ENCODE peak calls at places on chromosome 21, in five cellular contexts. One of them, this sample, is unnamed.

GRCh38 chr21:34008618-34009017 is 64.8 kb upstream of the MRPS6 start:
- DNase-seq in endodermal cell: no peak
- DNase-seq in heart left ventricle: no peak
- DNase-seq in esophagus squamous epithelium: no peak
- DNase-seq in astrocyte of the spinal cord: peak
- DNase-seq in this sample: peak

GRCh38 chr21:36454706-36455105 is 25.2 kb downstream of the CLDN14 start:
- DNase-seq in endodermal cell: no peak
- DNase-seq in heart left ventricle: no peak
- DNase-seq in esophagus squamous epithelium: no peak
- DNase-seq in astrocyte of the spinal cord: no peak
- DNase-seq in this sample: peak

GRCh38 chr21:45640888-45641479 is 2.5 kb upstream of the PCBP3 start:
- DNase-seq in endodermal cell: peak
- DNase-seq in heart left ventricle: no peak
- DNase-seq in esophagus squamous epithelium: no peak
- DNase-seq in astrocyte of the spinal cord: peak
- DNase-seq in this sample: peak

GRCh38 chr21:37904879-37905278 is 11.4 kb downstream of the KCNJ6 start:
- DNase-seq in endodermal cell: no peak
- DNase-seq in heart left ventricle: peak
- DNase-seq in esophagus squamous epithelium: no peak
- DNase-seq in astrocyte of the spinal cord: no peak
- DNase-seq in this sample: no peak

GRCh38 chr21:36560933-36561575 is 81.1 kb upstream of the CLDN14 start:
- DNase-seq in endodermal cell: no peak
- DNase-seq in heart left ventricle: no peak
- DNase-seq in esophagus squamous epithelium: no peak
- DNase-seq in astrocyte of the spinal cord: no peak
- DNase-seq in this sample: no peak

GRCh38 chr21:43847301-43847700 is 17.7 kb upstream of the AGPAT3 start:
- DNase-seq in endodermal cell: no peak
- DNase-seq in heart left ventricle: no peak
- DNase-seq in esophagus squamous epithelium: no peak
- DNase-seq in astrocyte of the spinal cord: no peak
- DNase-seq in this sample: no peak

GRCh38 chr21:44436958-44437357 is 18.4 kb upstream of the LRRC3 start:
- DNase-seq in endodermal cell: peak
- DNase-seq in heart left ventricle: no peak
- DNase-seq in esophagus squamous epithelium: no peak
- DNase-seq in astrocyte of the spinal cord: no peak
- DNase-seq in this sample: no peak

GRCh38 chr21:17660862-17661261 is 48.2 kb upstream of the BTG3 start:
- DNase-seq in endodermal cell: no peak
- DNase-seq in heart left ventricle: no peak
- DNase-seq in esophagus squamous epithelium: no peak
- DNase-seq in astrocyte of the spinal cord: no peak
- DNase-seq in this sample: no peak

GRCh38 chr21:36190736-36191135 is 34.1 kb downstream of the DOP1B start:
- DNase-seq in endodermal cell: no peak
- DNase-seq in heart left ventricle: no peak
- DNase-seq in esophagus squamous epithelium: no peak
- DNase-seq in astrocyte of the spinal cord: no peak
- DNase-seq in this sample: no peak

GRCh38 chr21:41289431-41289830 is 27.2 kb upstream of the FAM3B start:
- DNase-seq in endodermal cell: peak
- DNase-seq in heart left ventricle: no peak
- DNase-seq in esophagus squamous epithelium: no peak
- DNase-seq in astrocyte of the spinal cord: no peak
- DNase-seq in this sample: no peak

GRCh38 chr21:35399002-35399401 is 349.9 kb upstream of the RUNX1 start:
- DNase-seq in endodermal cell: no peak
- DNase-seq in heart left ventricle: no peak
- DNase-seq in esophagus squamous epithelium: no peak
- DNase-seq in astrocyte of the spinal cord: peak
- DNase-seq in this sample: no peak

GRCh38 chr21:24023402-24023801 is 1583.9 kb downstream of the MRPL39 start:
- DNase-seq in endodermal cell: no peak
- DNase-seq in heart left ventricle: no peak
- DNase-seq in esophagus squamous epithelium: no peak
- DNase-seq in astrocyte of the spinal cord: peak
- DNase-seq in this sample: no peak

GRCh38 chr21:33984021-33984481 is 68.4 kb upstream of the ATP5PO start:
- DNase-seq in endodermal cell: no peak
- DNase-seq in heart left ventricle: no peak
- DNase-seq in esophagus squamous epithelium: no peak
- DNase-seq in astrocyte of the spinal cord: no peak
- DNase-seq in this sample: no peak

GRCh38 chr21:26117324-26117971 is 53.1 kb downstream of the APP start:
- DNase-seq in endodermal cell: no peak
- DNase-seq in heart left ventricle: no peak
- DNase-seq in esophagus squamous epithelium: no peak
- DNase-seq in astrocyte of the spinal cord: no peak
- DNase-seq in this sample: no peak

GRCh38 chr21:34640858-34641257 is 25.9 kb upstream of the RCAN1 start:
- DNase-seq in endodermal cell: no peak
- DNase-seq in heart left ventricle: no peak
- DNase-seq in esophagus squamous epithelium: no peak
- DNase-seq in astrocyte of the spinal cord: peak
- DNase-seq in this sample: peak

GRCh38 chr21:15823486-15824150 is 93.8 kb downstream of the USP25 start:
- DNase-seq in endodermal cell: no peak
- DNase-seq in heart left ventricle: no peak
- DNase-seq in esophagus squamous epithelium: no peak
- DNase-seq in astrocyte of the spinal cord: no peak
- DNase-seq in this sample: no peak

GRCh38 chr21:46500224-46500861 is 41.7 kb downstream of the DIP2A start:
- DNase-seq in endodermal cell: no peak
- DNase-seq in heart left ventricle: no peak
- DNase-seq in esophagus squamous epithelium: no peak
- DNase-seq in astrocyte of the spinal cord: peak
- DNase-seq in this sample: peak

GRCh38 chr21:46055863-46056281 is 42.0 kb upstream of the COL6A2 start:
- DNase-seq in endodermal cell: peak
- DNase-seq in heart left ventricle: no peak
- DNase-seq in esophagus squamous epithelium: no peak
- DNase-seq in astrocyte of the spinal cord: no peak
- DNase-seq in this sample: peak

GRCh38 chr21:26835714-26836265 is 9.4 kb downstream of the ADAMTS1 start:
- DNase-seq in endodermal cell: no peak
- DNase-seq in heart left ventricle: no peak
- DNase-seq in esophagus squamous epithelium: no peak
- DNase-seq in astrocyte of the spinal cord: no peak
- DNase-seq in this sample: no peak

GRCh38 chr21:16476056-16476850 is 746.5 kb downstream of the USP25 start:
- DNase-seq in endodermal cell: no peak
- DNase-seq in heart left ventricle: no peak
- DNase-seq in esophagus squamous epithelium: no peak
- DNase-seq in astrocyte of the spinal cord: peak
- DNase-seq in this sample: peak

DNA sequence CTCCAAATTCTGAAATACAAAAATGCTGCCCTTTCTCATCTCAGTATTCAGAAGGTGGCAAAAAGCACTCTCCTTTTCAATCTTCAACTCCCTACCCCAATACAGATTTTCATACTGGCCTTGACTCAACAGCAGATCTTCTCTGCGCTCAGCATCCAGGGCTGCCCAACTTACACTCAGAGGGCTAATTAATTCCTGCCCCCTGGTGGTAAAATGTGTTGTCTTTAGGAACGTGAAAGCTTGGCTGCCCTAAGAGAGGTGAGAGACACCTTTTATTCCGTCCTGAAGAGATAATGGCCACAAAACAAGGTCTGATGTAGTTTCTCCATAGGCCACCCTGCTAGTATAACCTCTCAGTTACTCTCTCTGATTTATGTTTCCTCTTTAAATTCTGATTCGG is 25.0 kb downstream of the KRTAP24-1 start:
- DNase-seq in endodermal cell: peak
- DNase-seq in heart left ventricle: no peak
- DNase-seq in esophagus squamous epithelium: no peak
- DNase-seq in astrocyte of the spinal cord: peak
- DNase-seq in this sample: peak
- TF ChIP-seq CTCF in endodermal cell: peak
- TF ChIP-seq CTCF in heart left ventricle: peak
- TF ChIP-seq CTCF in esophagus squamous epithelium: peak
- TF ChIP-seq CTCF in astrocyte of the spinal cord: no peak
- TF ChIP-seq CTCF in this sample: no peak

GRCh38 chr21:31898898-31899630 is 26.2 kb downstream of the HUNK start:
- DNase-seq in endodermal cell: no peak
- DNase-seq in heart left ventricle: no peak
- DNase-seq in esophagus squamous epithelium: no peak
- DNase-seq in astrocyte of the spinal cord: no peak
- DNase-seq in this sample: no peak

GRCh38 chr21:31902438-31902837 is 29.6 kb downstream of the HUNK start:
- DNase-seq in endodermal cell: no peak
- DNase-seq in heart left ventricle: no peak
- DNase-seq in esophagus squamous epithelium: no peak
- DNase-seq in astrocyte of the spinal cord: no peak
- DNase-seq in this sample: no peak

GRCh38 chr21:31897311-31897710 is 24.5 kb downstream of the HUNK start:
- DNase-seq in endodermal cell: peak
- DNase-seq in heart left ventricle: no peak
- DNase-seq in esophagus squamous epithelium: no peak
- DNase-seq in astrocyte of the spinal cord: no peak
- DNase-seq in this sample: no peak

GRCh38 chr21:31901342-31901741 is 28.5 kb downstream of the HUNK start:
- DNase-seq in endodermal cell: no peak
- DNase-seq in heart left ventricle: no peak
- DNase-seq in esophagus squamous epithelium: no peak
- DNase-seq in astrocyte of the spinal cord: no peak
- DNase-seq in this sample: no peak

DNA sequence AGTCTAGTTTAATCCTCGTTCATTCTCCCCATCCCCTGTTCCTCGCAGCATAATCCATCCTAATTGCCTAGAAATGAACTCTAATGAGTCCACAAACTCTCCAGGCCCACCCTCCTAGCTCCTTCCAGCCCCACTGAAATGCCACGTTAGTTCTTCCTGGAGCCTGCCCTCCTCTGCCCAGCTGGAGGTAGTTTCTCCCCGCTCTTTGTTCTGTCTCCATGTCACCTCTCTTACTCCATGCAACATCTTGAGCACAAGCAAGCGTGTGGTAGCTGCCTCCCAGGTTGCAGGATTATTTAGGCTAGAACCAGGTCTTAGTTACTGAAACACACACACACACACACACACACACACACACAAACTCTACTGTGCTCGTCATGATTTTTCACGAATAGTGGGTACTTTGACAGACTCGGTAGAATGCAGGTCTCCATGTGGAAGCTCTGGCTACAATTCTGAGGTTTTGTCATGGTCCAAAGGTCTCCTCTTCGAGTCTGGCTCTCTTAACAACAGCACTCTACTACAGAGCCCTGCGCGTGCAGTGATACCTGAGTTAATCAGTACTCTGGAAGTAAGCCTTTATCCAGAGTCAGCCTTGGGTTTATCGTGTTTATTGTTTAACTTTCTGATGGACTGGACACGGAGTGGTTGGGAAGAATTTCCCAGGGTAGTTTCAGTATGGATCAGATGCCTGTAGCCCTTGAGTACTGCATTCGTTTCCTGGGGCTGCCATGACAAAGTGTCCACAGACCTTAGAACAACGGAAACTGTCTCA is 27.5 kb downstream of the HUNK start:
- DNase-seq in endodermal cell: no peak
- DNase-seq in heart left ventricle: no peak
- DNase-seq in esophagus squamous epithelium: no peak
- DNase-seq in astrocyte of the spinal cord: no peak
- DNase-seq in this sample: no peak
- H3K4me3 ChIP-seq in endodermal cell: no peak
- H3K4me3 ChIP-seq in heart left ventricle: no peak
- H3K4me3 ChIP-seq in esophagus squamous epithelium: no peak
- H3K4me3 ChIP-seq in astrocyte of the spinal cord: no peak
- H3K4me3 ChIP-seq in this sample: no peak

GRCh38 chr21:42679982-42680330 is 26.5 kb downstream of the PDE9A start:
- DNase-seq in endodermal cell: no peak
- DNase-seq in heart left ventricle: no peak
- DNase-seq in esophagus squamous epithelium: no peak
- DNase-seq in astrocyte of the spinal cord: no peak
- DNase-seq in this sample: no peak
- TF ChIP-seq CTCF in endodermal cell: no peak
- TF ChIP-seq CTCF in heart left ventricle: no peak
- TF ChIP-seq CTCF in esophagus squamous epithelium: no peak
- TF ChIP-seq CTCF in astrocyte of the spinal cord: no peak
- TF ChIP-seq CTCF in this sample: no peak

GRCh38 chr21:32611471-32611997 is 643 bp downstream of the CFAP298 start:
- DNase-seq in endodermal cell: peak
- DNase-seq in heart left ventricle: no peak
- DNase-seq in esophagus squamous epithelium: no peak
- DNase-seq in astrocyte of the spinal cord: peak
- DNase-seq in this sample: peak

GRCh38 chr21:32612075-32612998 is at the start of gene CFAP298:
- DNase-seq in endodermal cell: peak
- DNase-seq in heart left ventricle: peak
- DNase-seq in esophagus squamous epithelium: peak
- DNase-seq in astrocyte of the spinal cord: peak
- DNase-seq in this sample: peak

GRCh38 chr21:32612999-32613337 is 791 bp upstream of the CFAP298 start:
- DNase-seq in endodermal cell: no peak
- DNase-seq in heart left ventricle: no peak
- DNase-seq in esophagus squamous epithelium: no peak
- DNase-seq in astrocyte of the spinal cord: no peak
- DNase-seq in this sample: no peak

GRCh38 chr21:32613436-32614043 is 1.4 kb upstream of the CFAP298 start:
- DNase-seq in endodermal cell: no peak
- DNase-seq in heart left ventricle: no peak
- DNase-seq in esophagus squamous epithelium: no peak
- DNase-seq in astrocyte of the spinal cord: no peak
- DNase-seq in this sample: no peak
- H3K4me3 ChIP-seq in endodermal cell: peak
- H3K4me3 ChIP-seq in heart left ventricle: peak
- H3K4me3 ChIP-seq in esophagus squamous epithelium: peak
- H3K4me3 ChIP-seq in astrocyte of the spinal cord: peak
- H3K4me3 ChIP-seq in this sample: peak

GRCh38 chr21:28781602-28782274 is 210.9 kb downstream of the LTN1 start:
- DNase-seq in endodermal cell: no peak
- DNase-seq in heart left ventricle: no peak
- DNase-seq in esophagus squamous epithelium: no peak
- DNase-seq in astrocyte of the spinal cord: no peak
- DNase-seq in this sample: peak
- TF ChIP-seq CTCF in endodermal cell: peak
- TF ChIP-seq CTCF in heart left ventricle: peak
- TF ChIP-seq CTCF in esophagus squamous epithelium: peak
- TF ChIP-seq CTCF in astrocyte of the spinal cord: peak
- TF ChIP-seq CTCF in this sample: peak

DNA sequence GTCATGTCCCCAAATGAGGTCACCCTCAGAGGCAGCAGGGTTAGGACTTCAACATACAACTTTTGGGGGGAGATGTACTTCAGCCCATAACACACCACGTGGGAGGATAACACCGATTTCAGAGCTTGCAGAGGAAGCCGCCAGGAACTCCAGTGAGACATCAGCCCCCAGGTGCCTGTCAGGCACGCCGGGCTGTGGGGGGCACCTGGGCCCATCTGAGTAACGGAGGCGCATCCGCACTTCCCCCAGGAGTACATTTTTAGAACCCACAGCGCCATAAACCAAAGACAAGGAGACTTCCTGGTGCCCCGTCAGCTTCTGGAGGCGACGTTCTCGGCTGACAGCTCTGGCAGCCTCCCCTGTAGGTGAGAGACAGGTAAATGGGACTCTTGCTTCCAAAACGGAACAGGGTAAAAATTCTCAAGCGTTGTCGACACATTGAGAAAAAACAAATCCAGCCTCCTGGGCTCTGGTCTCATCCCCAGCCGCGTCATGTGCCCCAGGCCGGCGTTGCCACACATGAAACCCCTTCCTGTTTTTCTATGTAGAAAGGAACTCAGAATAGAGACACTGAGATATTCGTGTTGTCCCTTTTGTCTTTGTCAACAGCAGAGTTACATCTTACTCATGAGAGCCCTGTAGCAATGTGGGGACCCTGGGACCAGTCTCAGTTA is 93.3 kb downstream of the PDE9A start:
- DNase-seq in endodermal cell: no peak
- DNase-seq in heart left ventricle: peak
- DNase-seq in esophagus squamous epithelium: no peak
- DNase-seq in astrocyte of the spinal cord: no peak
- DNase-seq in this sample: no peak
- H3K4me3 ChIP-seq in endodermal cell: no peak
- H3K4me3 ChIP-seq in heart left ventricle: no peak
- H3K4me3 ChIP-seq in esophagus squamous epithelium: no peak
- H3K4me3 ChIP-seq in astrocyte of the spinal cord: no peak
- H3K4me3 ChIP-seq in this sample: no peak